ENCODE peak calls at places on chromosomes 4 and X, in nine cellular contexts. I, U, D, N, S, V, G, O and Y are unnamed samples.

GRCh38 chrX:150543230-150544155 is 24.9 kb upstream of the MTM1 start:
- DNase-seq in G (no peak), V (no peak), U (no peak), N (no peak), S (no peak), I (no peak), O (no peak), D (peak), Y (peak)

GRCh38 chrX:39308126-39308525 is 506.9 kb downstream of the MID1IP1 start:
- DNase-seq in U (peak), V (no peak), S (no peak), G (no peak), N (peak), D (no peak), O (no peak), I (no peak), Y (no peak)

GRCh38 chr4:123398151-123398802 is 1.7 kb downstream of the SPRY1 start:
- DNase-seq in V (peak), I (peak), O (peak), U (peak), G (peak), D (peak), S (peak), N (peak), Y (peak)

GRCh38 chr4:107991945-107992625 is 2.4 kb downstream of the HADH start:
- DNase-seq in O (no peak), D (no peak), S (no peak), I (no peak), N (peak), U (peak), G (no peak), V (no peak), Y (no peak)

GRCh38 chr4:15976456-15977096 is 13.6 kb upstream of the FGFBP2 start:
- DNase-seq in S (no peak), D (peak), V (peak), O (no peak), I (no peak), N (no peak), U (peak), G (no peak), Y (no peak)

GRCh38 chr4:87092389-87093141 is 127.9 kb downstream of the KLHL8 start:
- DNase-seq in V (no peak), U (peak), I (peak), S (peak), O (peak), D (no peak), N (peak), G (peak), Y (peak)

GRCh38 chr4:113397114-113397701 is 347.8 kb downstream of the ANK2 start:
- DNase-seq in U (peak), D (no peak), V (no peak), S (no peak), N (peak), O (no peak), I (peak), G (peak), Y (no peak)

GRCh38 chr4:164755432-164755831 is 1.5 kb downstream of the SMIM31 start:
- DNase-seq in S (no peak), G (no peak), D (no peak), V (no peak), U (no peak), O (no peak), N (no peak), I (no peak), Y (no peak)

GRCh38 chr4:36172650-36173049 is 71.7 kb downstream of the ARAP2 start:
- DNase-seq in O (no peak), D (no peak), G (no peak), N (no peak), S (no peak), V (no peak), U (no peak), I (no peak), Y (no peak)

GRCh38 chrX:141787655-141788054 is 50.5 kb upstream of the MAGEC3 start:
- DNase-seq in D (no peak), N (no peak), V (no peak), G (no peak), I (no peak), S (peak), O (no peak), U (no peak), Y (no peak)

GRCh38 chr4:162988530-162988929 is 178.2 kb downstream of the NAF1 start:
- DNase-seq in D (no peak), N (no peak), G (no peak), I (no peak), O (no peak), U (no peak), V (no peak), S (no peak), Y (no peak)

GRCh38 chr4:101871962-101872676 is 81.6 kb downstream of the BANK1 start:
- DNase-seq in S (no peak), N (no peak), V (no peak), G (peak), I (no peak), U (no peak), O (no peak), D (no peak), Y (no peak)

GRCh38 chr4:128782076-128782715 is 27.3 kb upstream of the JADE1 start:
- DNase-seq in S (peak), G (peak), I (no peak), N (no peak), D (peak), U (no peak), O (peak), V (peak), Y (no peak)

GRCh38 chrX:136684120-136684519 is 36.2 kb downstream of the CD40LG start:
- DNase-seq in O (no peak), S (no peak), D (no peak), G (no peak), N (no peak), I (no peak), U (no peak), V (no peak), Y (no peak)

GRCh38 chr4:4941741-4942140 is 77.5 kb downstream of the CYTL1 start:
- DNase-seq in U (no peak), G (no peak), N (no peak), O (no peak), D (no peak), V (no peak), I (no peak), S (no peak), Y (no peak)

GRCh38 chr4:83751336-83751949 is 215.5 kb downstream of the GPAT3 start:
- DNase-seq in S (peak), I (no peak), V (no peak), O (peak), G (no peak), U (no peak), D (no peak), N (no peak), Y (no peak)

GRCh38 chr4:932713-933070 is 432 bp downstream of the TMEM175 start:
- DNase-seq in U (no peak), I (no peak), S (no peak), G (no peak), V (peak), D (peak), N (peak), O (no peak), Y (no peak)

GRCh38 chr4:110702326-110702725 is 79.4 kb upstream of the PITX2 start:
- DNase-seq in S (no peak), O (no peak), U (no peak), D (no peak), N (no peak), G (no peak), V (no peak), I (no peak), Y (no peak)

GRCh38 chr4:13543648-13544555 is at the start of gene NKX3-2:
- DNase-seq in U (peak), D (peak), N (peak), V (peak), S (peak), O (peak), I (no peak), G (peak), Y (no peak)

GRCh38 chr4:57187241-57187640 is 77.1 kb upstream of the IGFBP7 start:
- DNase-seq in G (peak), I (no peak), V (no peak), U (no peak), S (peak), N (no peak), O (peak), D (no peak), Y (no peak)

GRCh38 chrX:151981129-151981528 is 6.7 kb upstream of the GABRE start:
- DNase-seq in G (peak), I (no peak), D (no peak), V (no peak), O (peak), N (peak), U (peak), S (peak), Y (no peak)

GRCh38 chrX:107483976-107484726 is 34.7 kb downstream of the FRMPD3 start:
- DNase-seq in O (no peak), U (no peak), G (no peak), V (peak), D (peak), S (peak), N (peak), I (peak), Y (peak)

GRCh38 chrX:49041683-49042529 is 1.3 kb downstream of the TFE3 start:
- DNase-seq in O (peak), G (peak), I (no peak), N (peak), S (peak), V (peak), U (peak), D (no peak), Y (no peak)

GRCh38 chr4:144645102-144645469 is 870 bp upstream of the HHIP start:
- DNase-seq in S (no peak), O (no peak), U (peak), G (peak), D (peak), I (no peak), N (no peak), V (no peak), Y (peak)

GRCh38 chr4:20544645-20545044 is 155.6 kb upstream of the PACRGL start:
- DNase-seq in U (peak), G (peak), N (peak), V (peak), D (peak), S (peak), O (peak), I (no peak), Y (peak)

GRCh38 chr4:138562544-138562961 is 320.4 kb upstream of the SLC7A11 start:
- DNase-seq in N (peak), S (peak), U (peak), G (no peak), O (peak), I (no peak), D (no peak), V (no peak), Y (no peak)

GRCh38 chr4:6942238-6942800 is 32.7 kb downstream of the TBC1D14 start:
- DNase-seq in O (peak), G (peak), V (no peak), N (peak), S (peak), D (no peak), I (peak), U (peak), Y (no peak)

GRCh38 chr4:158861281-158861680 is 92.5 kb downstream of the FNIP2 start:
- DNase-seq in O (no peak), U (no peak), D (no peak), G (no peak), I (no peak), S (no peak), V (no peak), N (no peak), Y (no peak)

DNA sequence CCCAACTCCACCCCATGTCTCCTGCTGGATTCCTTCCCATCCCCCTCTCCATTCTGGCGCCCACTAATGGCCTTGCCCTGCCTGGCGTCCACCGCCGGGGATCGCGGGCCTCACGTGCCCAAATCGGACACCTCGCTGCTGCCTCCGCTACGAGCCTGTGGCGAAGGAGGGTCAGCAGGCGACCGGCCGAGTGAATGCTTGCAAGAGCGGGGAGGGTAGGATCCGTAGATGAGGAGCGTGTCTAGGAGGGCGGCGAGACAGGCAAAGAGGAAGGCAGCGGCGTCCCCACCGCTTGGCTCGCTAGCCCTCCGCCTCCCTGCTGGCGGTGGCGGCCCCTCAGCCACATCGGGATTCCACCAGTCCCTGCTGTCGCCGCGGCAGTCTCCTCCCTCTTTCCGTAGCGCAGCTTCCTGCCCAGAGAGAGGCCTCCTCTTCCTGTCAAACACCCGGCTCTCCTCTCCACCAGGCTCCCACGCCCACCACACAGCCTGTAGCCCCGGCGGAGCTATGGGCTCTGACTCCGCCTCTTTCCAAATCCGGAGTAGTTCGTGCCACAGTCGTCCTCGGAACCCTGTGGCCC is at the start of gene SPIN2B:
- DNase-seq in N (peak), O (peak), U (peak), S (peak), I (peak), G (peak), D (peak), V (peak), Y (peak)
- H3K4me3 ChIP-seq in N (peak), O (peak), U (peak), S (peak), I (peak), G (peak), D (peak), V (peak), Y (peak)

GRCh38 chrX:153935326-153935851 is 552 bp upstream of the NAA10 start:
- DNase-seq in N (no peak), D (peak), I (no peak), O (no peak), S (no peak), U (no peak), G (no peak), V (no peak), Y (no peak)
- H3K4me3 ChIP-seq in N (peak), D (peak), I (no peak), O (peak), S (peak), U (peak), G (peak), V (peak), Y (peak)

DNA sequence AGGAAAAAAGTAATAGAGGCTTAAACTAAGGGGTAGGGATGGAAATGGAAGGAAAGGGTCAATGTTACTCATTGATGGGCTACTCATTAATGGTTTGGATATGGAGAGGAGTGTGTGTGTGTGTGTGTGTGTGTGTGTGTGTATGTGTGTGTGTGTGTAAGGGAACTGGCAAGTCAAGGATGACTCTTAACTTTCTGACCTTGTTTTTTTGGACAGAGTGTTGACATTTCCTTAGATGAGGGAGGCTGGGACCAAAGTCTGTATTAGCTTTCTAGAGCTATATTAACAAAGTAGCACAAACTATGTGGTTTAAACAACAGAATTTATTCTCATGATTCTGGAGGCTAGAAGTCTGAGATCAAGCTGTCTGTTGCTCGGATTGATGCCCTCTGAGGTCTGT is 202.7 kb downstream of the GBA3 start:
- DNase-seq in O (no peak), I (no peak), G (no peak), S (no peak), V (no peak), D (no peak), N (no peak), U (no peak), Y (no peak)
- H3K4me3 ChIP-seq in O (no peak), I (no peak), G (no peak), S (no peak), V (no peak), D (no peak), N (no peak), U (no peak), Y (no peak)

GRCh38 chr4:89294583-89295244 is 12.9 kb downstream of the GPRIN3 start:
- DNase-seq in G (no peak), D (no peak), O (no peak), N (peak), U (no peak), I (no peak), S (no peak), V (no peak), Y (no peak)
- H3K4me3 ChIP-seq in G (no peak), D (no peak), O (no peak), N (no peak), U (no peak), I (no peak), S (no peak), V (no peak), Y (no peak)

GRCh38 chr4:119034276-119035008 is 101.2 kb upstream of the MYOZ2 start:
- DNase-seq in U (no peak), I (no peak), V (peak), O (no peak), S (no peak), G (no peak), N (no peak), D (no peak), Y (no peak)
- H3K4me3 ChIP-seq in U (no peak), I (no peak), V (no peak), O (no peak), S (no peak), G (no peak), N (no peak), D (no peak), Y (no peak)

GRCh38 chrX:68833448-68833805 is 4.6 kb downstream of the EFNB1 start:
- DNase-seq in I (no peak), D (no peak), G (no peak), S (no peak), N (no peak), O (no peak), V (peak), U (no peak), Y (no peak)
- H3K4me3 ChIP-seq in I (no peak), D (no peak), G (no peak), S (peak), N (no peak), O (peak), V (no peak), U (no peak), Y (no peak)

GRCh38 chr4:8202526-8203375 is 3.7 kb downstream of the SH3TC1 start:
- DNase-seq in N (no peak), O (no peak), G (no peak), S (no peak), I (no peak), V (no peak), U (no peak), D (no peak), Y (no peak)
- H3K4me3 ChIP-seq in N (no peak), O (no peak), G (no peak), S (no peak), I (no peak), V (no peak), U (no peak), D (no peak), Y (peak)

GRCh38 chrX:133307637-133308485 is 89.7 kb upstream of the TFDP3 start:
- DNase-seq in V (peak), N (peak), G (no peak), U (no peak), I (peak), O (no peak), D (peak), S (no peak), Y (no peak)

GRCh38 chrX:133305348-133305747 is 87.2 kb upstream of the TFDP3 start:
- DNase-seq in I (no peak), D (no peak), S (no peak), G (no peak), O (no peak), U (no peak), V (no peak), N (no peak), Y (no peak)

GRCh38 chrX:133302775-133303445 is 84.8 kb upstream of the TFDP3 start:
- DNase-seq in G (no peak), I (no peak), V (no peak), S (no peak), U (peak), D (no peak), N (no peak), O (peak), Y (no peak)

DNA sequence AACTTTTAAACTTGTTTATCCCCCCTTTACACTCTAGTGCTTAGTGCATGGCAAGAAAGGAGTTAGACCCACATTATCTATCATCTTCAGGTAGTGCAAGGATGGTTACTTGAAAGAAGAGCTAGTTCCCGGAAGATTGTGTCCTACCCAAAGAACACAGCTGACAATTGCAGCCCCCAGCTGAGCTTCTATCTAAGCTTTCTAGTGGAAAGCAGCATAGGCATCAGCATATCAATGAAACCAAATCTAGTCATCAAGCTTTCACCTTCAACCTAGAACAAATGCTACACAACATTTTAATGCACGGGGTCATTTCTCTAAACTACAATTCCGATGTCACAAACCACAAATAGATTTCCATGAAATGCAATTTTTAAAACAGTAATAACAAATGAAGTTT is 88.9 kb upstream of the TFDP3 start:
- DNase-seq in V (peak), D (peak), I (no peak), U (no peak), G (no peak), N (no peak), O (no peak), S (no peak), Y (no peak)
- H3K4me3 ChIP-seq in V (no peak), D (peak), I (no peak), U (no peak), G (no peak), N (no peak), O (no peak), S (no peak), Y (no peak)

GRCh38 chr4:152591361-152591760 is 55.5 kb upstream of the FBXW7 start:
- DNase-seq in G (peak), S (peak), V (peak), O (no peak), N (peak), U (peak), I (peak), D (peak), Y (peak)
- H3K4me3 ChIP-seq in G (no peak), S (no peak), V (no peak), O (no peak), N (no peak), U (peak), I (no peak), D (peak), Y (no peak)